ENCODE peak calls at places on chromosome 5, in four cellular contexts. O is upper lobe of right lung, X is GM23338, Z is thyroid gland. M is an unnamed sample. For H3K36me3, the result is how much of the 10 kb centered on the place peaks cover.

GRCh38 chr5:174151579-174152181 is 106.2 kb downstream of the NSG2 start:
- DNase-seq in X (no peak), O (no peak), Z (no peak), M (no peak)

GRCh38 chr5:12272389-12272788 is 368.1 kb upstream of the CTNND2 start:
- DNase-seq in X (peak), Z (no peak), O (no peak), M (no peak)

GRCh38 chr5:96868603-96869371 is 7.5 kb upstream of the ERAP2 start:
- DNase-seq in X (peak), O (no peak), Z (no peak), M (no peak)

GRCh38 chr5:77015938-77016569 is 14.2 kb upstream of the AGGF1 start:
- DNase-seq in Z (peak), X (peak), O (no peak), M (no peak)

GRCh38 chr5:68432682-68433081 is 217.1 kb downstream of the PIK3R1 start:
- DNase-seq in O (no peak), X (no peak), Z (no peak), M (no peak)

GRCh38 chr5:179422213-179422839 is 77.1 kb upstream of the ADAMTS2 start:
- DNase-seq in Z (no peak), O (peak), X (no peak), M (no peak)

GRCh38 chr5:68330564-68330963 is 115.0 kb downstream of the PIK3R1 start:
- DNase-seq in Z (no peak), O (no peak), X (no peak), M (no peak)

GRCh38 chr5:151648089-151648488 is 38.6 kb downstream of the SPARC start:
- DNase-seq in Z (no peak), O (no peak), X (no peak), M (no peak)

GRCh38 chr5:57488308-57488955 is 5.8 kb upstream of the ACTBL2 start:
- DNase-seq in O (no peak), Z (no peak), X (no peak), M (no peak)

DNA sequence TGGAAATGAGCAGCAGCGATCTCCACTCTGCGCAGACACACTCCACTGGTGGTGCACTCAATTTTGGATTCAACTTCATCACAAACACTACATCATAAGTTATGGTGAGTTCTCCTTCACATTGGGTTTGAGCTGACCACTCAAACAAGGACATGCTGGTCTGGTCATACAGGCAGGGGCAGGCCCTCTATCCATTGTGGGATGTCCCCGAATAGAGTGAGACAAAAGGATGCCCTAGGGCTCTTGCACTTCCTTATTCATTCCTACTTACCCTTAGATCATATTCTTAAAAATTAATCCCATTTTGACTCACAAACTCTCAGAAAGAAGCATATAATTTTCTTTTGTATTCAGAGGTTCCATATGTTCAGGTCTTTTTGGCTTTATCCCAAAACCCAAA is 16.3 kb upstream of the PJA2 start:
- DNase-seq in O (no peak), Z (no peak), X (no peak), M (no peak)
- H3K36me3 ChIP-seq in O (under half), Z (under half), X (under half), M (under half)

GRCh38 chr5:167730656-167731055 is 560.8 kb upstream of the WWC1 start:
- DNase-seq in O (no peak), Z (no peak), X (no peak), M (no peak)

GRCh38 chr5:167732499-167732898 is 558.9 kb upstream of the WWC1 start:
- DNase-seq in X (no peak), Z (no peak), O (no peak), M (no peak)

GRCh38 chr5:167736992-167737391 is 554.5 kb upstream of the WWC1 start:
- DNase-seq in X (no peak), O (no peak), Z (no peak), M (no peak)

GRCh38 chr5:167730121-167730520 is 561.3 kb upstream of the WWC1 start:
- DNase-seq in X (no peak), O (no peak), Z (no peak), M (no peak)

GRCh38 chr5:167731951-167732350 is 559.5 kb upstream of the WWC1 start:
- DNase-seq in O (no peak), Z (no peak), X (no peak), M (no peak)
- H3K36me3 ChIP-seq in O (under half), Z (under half), X (under half), M (under half)

GRCh38 chr5:50759526-50760280 is 93.3 kb downstream of the PARP8 start:
- DNase-seq in O (no peak), X (no peak), Z (no peak), M (no peak)
- H3K36me3 ChIP-seq in O (under half), X (under half), Z (under half), M (under half)

DNA sequence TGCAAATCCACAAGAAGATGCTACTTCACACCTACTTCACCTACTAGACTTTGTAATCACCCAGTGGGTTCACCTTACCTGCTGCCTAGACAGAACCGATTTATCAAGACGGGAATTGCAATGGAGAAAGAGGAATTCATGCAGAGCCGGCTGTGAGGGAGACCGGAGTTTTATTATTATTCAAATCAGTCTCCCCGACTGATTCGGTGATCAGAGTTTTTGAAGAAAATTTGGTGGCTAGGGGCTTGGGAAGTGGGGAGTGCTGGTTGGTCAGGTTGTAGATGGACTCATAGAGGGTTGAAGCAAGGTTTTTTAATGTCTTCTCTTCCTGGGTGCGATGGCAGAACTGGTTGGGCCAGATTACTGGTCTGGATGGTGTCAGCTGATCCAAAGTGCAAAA is 23.4 kb downstream of the SFXN1 start:
- DNase-seq in X (peak), O (no peak), Z (no peak), M (no peak)
- H3K36me3 ChIP-seq in X (under half), O (under half), Z (under half), M (under half)

DNA sequence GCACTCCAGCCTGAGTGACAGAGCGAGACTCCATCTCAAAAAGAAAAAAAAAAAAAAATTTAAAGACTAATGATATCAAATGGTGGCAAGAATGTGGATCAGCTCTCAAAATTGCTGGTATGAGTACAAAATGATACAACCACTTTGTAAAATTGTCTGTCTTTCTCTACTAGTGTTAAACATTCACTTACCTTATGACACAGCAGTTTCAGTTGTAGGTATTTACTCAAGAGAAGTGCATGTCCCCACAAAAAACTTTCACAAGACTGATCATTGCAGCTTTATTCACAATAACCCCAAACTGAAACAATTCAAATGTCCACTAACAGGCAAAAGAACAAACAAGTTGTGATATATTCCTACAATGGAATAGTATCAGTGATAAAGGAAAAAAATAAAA is 14.7 kb upstream of the CETN3 start:
- DNase-seq in Z (no peak), X (no peak), O (no peak), M (no peak)
- H3K36me3 ChIP-seq in Z (under half), X (under half), O (under half), M (under half)

GRCh38 chr5:63727583-63727982 is 234.7 kb downstream of the HTR1A start:
- DNase-seq in O (no peak), Z (no peak), X (no peak), M (no peak)
- H3K36me3 ChIP-seq in O (under half), Z (under half), X (under half), M (under half)

GRCh38 chr5:112883192-112883591 is 22.1 kb downstream of the SRP19 start:
- DNase-seq in O (no peak), Z (no peak), X (no peak), M (no peak)
- H3K36me3 ChIP-seq in O (half or more), Z (under half), X (under half), M (under half)

DNA sequence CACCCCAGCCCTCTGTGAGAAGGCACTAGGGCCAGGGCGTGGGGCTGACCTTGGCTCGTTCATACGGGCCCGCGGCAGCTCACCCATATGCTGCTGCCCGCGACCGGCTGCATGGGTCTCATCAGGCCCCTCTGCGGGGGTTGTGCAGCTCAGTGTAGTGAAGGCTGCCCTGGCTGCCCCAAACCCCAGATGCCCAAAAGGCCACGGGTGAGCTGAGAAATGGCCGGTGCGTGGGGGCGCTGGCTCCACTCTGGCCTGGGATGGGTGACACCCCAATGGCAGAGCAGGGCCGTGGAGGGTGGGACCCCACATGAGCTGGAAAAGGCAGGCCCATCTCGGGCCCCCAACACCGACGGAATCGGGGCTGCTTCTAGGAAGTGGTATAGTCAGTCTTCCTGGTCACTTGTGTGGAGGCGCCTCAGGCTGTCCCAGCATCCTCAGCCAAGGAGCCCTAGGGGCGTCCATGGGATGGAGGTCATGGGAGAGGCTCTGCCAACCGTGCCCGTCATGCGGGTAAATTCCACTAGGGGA is 19.4 kb upstream of the LRRC14B start:
- DNase-seq in X (no peak), Z (no peak), O (peak), M (no peak)
- H3K36me3 ChIP-seq in X (under half), Z (under half), O (under half), M (under half)

GRCh38 chr5:139364466-139364865 is 18.6 kb downstream of the SLC23A1 start:
- DNase-seq in O (no peak), Z (no peak), X (no peak), M (no peak)
- H3K36me3 ChIP-seq in O (half or more), Z (under half), X (half or more), M (under half)

GRCh38 chr5:147393866-147394265 is 116.0 kb downstream of the DPYSL3 start:
- DNase-seq in X (peak), O (no peak), Z (no peak), M (no peak)
- H3K36me3 ChIP-seq in X (half or more), O (under half), Z (under half), M (under half)